ENCODE peak calls at places on chromosomes 12 and 14, in nine cellular contexts. J, V, P, R, G, B, Q, Z and X are unnamed samples.
A peak's percentile ranks its signal among the peaks of the same experiment; 100 is the strongest.

GRCh38 chr12:87931764-87932163 is 97.4 kb downstream of the C12orf50 start:
- DNase-seq in P (no peak), G (no peak), Z (no peak), B (no peak), J (no peak), Q (no peak), R (peak; percentile 4), V (peak; percentile 28), X (no peak)

GRCh38 chr12:44154128-44154527 is 318.2 kb downstream of the TMEM117 start:
- DNase-seq in B (no peak), Z (no peak), P (no peak), G (no peak), J (no peak), R (peak; percentile 66), V (peak; percentile 22), Q (no peak), X (no peak)

GRCh38 chr14:103434868-103435442 is 49.7 kb downstream of the MARK3 start:
- DNase-seq in P (no peak), J (no peak), B (no peak), Z (no peak), G (no peak), V (no peak), R (no peak), Q (no peak), X (no peak)

GRCh38 chr14:54637270-54637669 is 70.3 kb downstream of the SAMD4A start:
- DNase-seq in V (no peak), G (no peak), B (no peak), J (no peak), P (no peak), R (no peak), Z (no peak), Q (no peak), X (no peak)

GRCh38 chr12:111216387-111217159 is 152.3 kb downstream of the PHETA1 start:
- DNase-seq in G (no peak), P (no peak), V (no peak), B (no peak), R (no peak), J (no peak), Q (no peak), Z (no peak), X (no peak)

GRCh38 chr14:104209985-104210520 is 71.7 kb downstream of the KIF26A start:
- DNase-seq in B (no peak), Z (no peak), G (no peak), Q (no peak), R (no peak), J (no peak), P (no peak), V (no peak), X (no peak)

GRCh38 chr14:70789361-70789760 is 20.0 kb downstream of the MAP3K9 start:
- DNase-seq in J (no peak), P (no peak), G (no peak), Q (no peak), R (peak; percentile 53), B (no peak), Z (no peak), V (peak; percentile 59), X (no peak)

GRCh38 chr12:54658306-54659264 is 10.4 kb upstream of the DCD start:
- DNase-seq in R (peak; percentile 33), Q (peak; percentile 5), J (peak; percentile 58), P (peak; percentile 46), G (peak; percentile 29), Z (no peak), V (no peak), B (peak; percentile 27), X (peak; percentile 26)

GRCh38 chr12:28869197-28869596 is 279.9 kb upstream of the FAR2 start:
- DNase-seq in R (peak; percentile 55), J (no peak), Z (no peak), P (no peak), G (peak; percentile 5), V (peak; percentile 75), B (no peak), Q (no peak), X (no peak)

GRCh38 chr14:56092761-56093160 is 25.4 kb upstream of the PELI2 start:
- DNase-seq in Q (no peak), B (no peak), R (no peak), P (no peak), J (no peak), G (no peak), V (no peak), Z (no peak), X (no peak)